ENCODE peak calls at places on chromosomes 3 and 15, in nine cellular contexts. C, X, O, M, L, F, Z, D and E are unnamed samples.
A peak's percentile ranks its signal among the peaks of the same experiment; 100 is the strongest.

GRCh38 chr15:98083203-98083910 is 122.9 kb downstream of the ARRDC4 start:
- DNase-seq in C (no peak), X (no peak), O (no peak), M (no peak), L (no peak), F (no peak), Z (no peak), D (no peak), E (no peak)

GRCh38 chr3:139318431-139318816 is 25.4 kb upstream of the MRPS22 start:
- DNase-seq in C (no peak), X (no peak), O (no peak), M (no peak), L (no peak), F (no peak), Z (no peak), D (no peak), E (no peak)

GRCh38 chr15:62241135-62241770 is 76.2 kb upstream of the C2CD4B start:
- DNase-seq in C (peak; percentile 6), X (peak; percentile 32), O (peak; percentile 16), M (peak; percentile 46), L (no peak), F (peak; percentile 44), Z (no peak), D (peak; percentile 36), E (no peak)

GRCh38 chr3:178382388-178383061 is 153.7 kb upstream of the KCNMB2 start:
- DNase-seq in C (peak; percentile 95), X (no peak), O (no peak), M (no peak), L (peak; percentile 23), F (no peak), Z (no peak), D (no peak), E (no peak)

GRCh38 chr15:100898661-100899462 is 19.2 kb downstream of the ALDH1A3 start:
- DNase-seq in C (no peak), X (no peak), O (no peak), M (no peak), L (no peak), F (no peak), Z (no peak), D (no peak), E (no peak)

GRCh38 chr3:133188996-133189395 is 150.8 kb downstream of the TMEM108 start:
- DNase-seq in C (no peak), X (no peak), O (no peak), M (no peak), L (no peak), F (no peak), Z (no peak), D (no peak), E (no peak)

GRCh38 chr3:24288538-24289236 is 206.0 kb downstream of the THRB start:
- DNase-seq in C (no peak), X (no peak), O (no peak), M (no peak), L (no peak), F (no peak), Z (peak; percentile 43), D (no peak), E (no peak)

GRCh38 chr3:3027976-3028567 is 82.1 kb downstream of the IL5RA start:
- DNase-seq in C (no peak), X (no peak), O (no peak), M (no peak), L (no peak), F (no peak), Z (no peak), D (no peak), E (no peak)

GRCh38 chr15:67786646-67787045 is 38.7 kb upstream of the SKOR1 start:
- DNase-seq in C (no peak), X (no peak), O (no peak), M (no peak), L (no peak), F (no peak), Z (no peak), D (no peak), E (no peak)

GRCh38 chr15:67784057-67784781 is 41.1 kb upstream of the SKOR1 start:
- DNase-seq in C (no peak), X (no peak), O (no peak), M (no peak), L (no peak), F (no peak), Z (no peak), D (no peak), E (no peak)

GRCh38 chr15:67785431-67785830 is 39.9 kb upstream of the SKOR1 start:
- DNase-seq in C (no peak), X (no peak), O (no peak), M (no peak), L (no peak), F (no peak), Z (no peak), D (no peak), E (no peak)

GRCh38 chr15:67783303-67783702 is 42.0 kb upstream of the SKOR1 start:
- DNase-seq in C (no peak), X (no peak), O (no peak), M (no peak), L (no peak), F (no peak), Z (no peak), D (no peak), E (peak; percentile 78)

GRCh38 chr15:67784856-67785430 is 40.4 kb upstream of the SKOR1 start:
- DNase-seq in C (no peak), X (no peak), O (no peak), M (no peak), L (no peak), F (no peak), Z (no peak), D (no peak), E (no peak)
- H3K4me3 ChIP-seq in C (no peak overlapping the region), X (no peak overlapping the region), O (no peak overlapping the region), M (no peak overlapping the region), L (no peak overlapping the region), F (no peak overlapping the region), Z (no peak overlapping the region), D (no peak overlapping the region), E (no peak overlapping the region)

DNA sequence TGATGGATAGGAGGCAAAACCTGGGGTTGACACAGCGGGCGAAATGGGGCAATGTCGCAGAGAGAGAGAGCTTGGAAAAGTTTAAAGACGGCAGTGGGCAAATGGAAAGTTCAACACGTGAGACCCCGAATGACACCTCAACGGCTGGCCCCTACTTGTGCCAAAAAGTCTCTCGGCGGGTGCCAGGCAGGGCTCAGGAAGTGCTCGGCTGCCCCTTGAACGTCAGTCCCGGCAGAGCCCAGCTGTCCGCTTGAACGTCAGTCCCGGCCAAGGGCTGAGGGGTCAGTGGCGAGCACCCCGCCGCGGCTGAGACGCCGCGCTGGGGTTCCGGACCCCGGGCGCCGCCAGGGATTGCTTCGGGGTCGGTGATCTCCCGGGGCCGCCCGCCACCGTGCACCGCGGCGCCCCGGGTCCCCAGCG is 638 bp downstream of the EOGT start:
- DNase-seq in C (peak; percentile 65), X (peak; percentile 22), O (peak; percentile 47), M (peak; percentile 48), L (peak; percentile 51), F (peak; percentile 57), Z (peak; percentile 60), D (no peak), E (peak; percentile 36)
- TF ChIP-seq POLR2A in C (no peak), X (no peak), O (no peak), M (no peak), L (no peak), F (no peak), Z (no peak), D (no peak), E (no peak)

GRCh38 chr3:143132246-143132980 is 12.8 kb downstream of the CHST2 start:
- DNase-seq in C (no peak), X (no peak), O (no peak), M (no peak), L (no peak), F (no peak), Z (no peak), D (no peak), E (no peak)

GRCh38 chr3:143138948-143139347 is 19.4 kb downstream of the CHST2 start:
- DNase-seq in C (no peak), X (no peak), O (no peak), M (no peak), L (no peak), F (no peak), Z (no peak), D (no peak), E (no peak)

GRCh38 chr3:143137637-143138036 is 18.1 kb downstream of the CHST2 start:
- DNase-seq in C (no peak), X (no peak), O (no peak), M (no peak), L (no peak), F (no peak), Z (no peak), D (no peak), E (no peak)

GRCh38 chr3:143134446-143134845 is 14.9 kb downstream of the CHST2 start:
- DNase-seq in C (peak; percentile 18), X (no peak), O (no peak), M (no peak), L (no peak), F (no peak), Z (no peak), D (no peak), E (no peak)

GRCh38 chr3:143135150-143135549 is 15.6 kb downstream of the CHST2 start:
- DNase-seq in C (peak; percentile 81), X (no peak), O (peak; percentile 40), M (peak; percentile 19), L (no peak), F (no peak), Z (no peak), D (no peak), E (no peak)
- TF ChIP-seq CTCF in C (no peak), X (no peak), O (no peak), M (no peak), L (no peak), F (no peak), Z (no peak), D (no peak), E (no peak)

DNA sequence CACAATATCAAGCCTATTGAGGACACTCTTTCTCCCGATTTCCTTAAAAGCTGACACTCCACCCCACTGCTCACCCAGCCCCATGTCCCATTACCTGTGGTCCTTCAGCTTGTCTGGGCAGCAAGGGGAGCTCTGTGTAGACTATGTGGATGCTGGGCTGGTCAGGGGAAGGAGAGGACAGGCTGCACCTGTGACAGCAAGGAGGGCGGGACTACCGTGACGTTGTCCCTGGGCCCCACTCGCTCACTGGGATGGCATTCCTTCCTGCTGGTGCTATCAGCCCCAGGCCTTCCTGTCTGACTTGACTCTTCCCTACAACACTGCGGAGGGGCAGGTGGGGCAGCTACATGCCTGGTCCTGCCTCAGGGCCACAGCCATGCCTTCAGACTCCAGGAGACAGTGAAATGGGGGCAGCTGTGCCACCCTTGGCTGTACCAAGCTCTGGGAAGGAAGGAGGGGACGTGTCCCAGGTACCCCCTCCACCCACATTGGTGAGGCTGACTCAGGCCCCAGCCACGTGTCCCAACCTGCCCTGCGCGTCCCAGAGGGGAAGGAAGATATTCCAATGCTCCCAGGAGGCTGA is at the start of gene TMEM40:
- DNase-seq in C (no peak), X (no peak), O (no peak), M (no peak), L (no peak), F (no peak), Z (no peak), D (peak; percentile 80), E (no peak)
- H3K4me3 ChIP-seq in C (no peak within 1 kb of the TSS), X (no peak within 1 kb of the TSS), O (no peak within 1 kb of the TSS), M (no peak within 1 kb of the TSS), L (no peak within 1 kb of the TSS), F (no peak within 1 kb of the TSS), Z (no peak within 1 kb of the TSS), D (peak within 1 kb of the TSS; percentile 49), E (no peak within 1 kb of the TSS)